ENCODE peak calls at places on chromosome 1, in four cellular contexts. Y is IMR-90, T is H1, P is GM12878. X is an unnamed sample.
A peak's percentile ranks its signal among the peaks of the same experiment; 100 is the strongest.

GRCh38 chr1:228798548-228798947 is 63.3 kb downstream of the RHOU start:
- DNase-seq in Y (no peak), T (no peak), P (no peak), X (no peak)

GRCh38 chr1:29349871-29350491 is 113.7 kb downstream of the PTPRU start:
- DNase-seq in Y (no peak), T (no peak), P (no peak), X (peak; percentile 92)

GRCh38 chr1:5908461-5909375 is 83.5 kb downstream of the NPHP4 start:
- DNase-seq in Y (no peak), T (no peak), P (no peak), X (no peak)

GRCh38 chr1:153946622-153947246 is at the start of gene DENND4B:
- DNase-seq in Y (peak; percentile 65), T (no peak), P (no peak), X (peak; percentile 92)

GRCh38 chr1:169890761-169891538 is 2.7 kb downstream of the SCYL3 start:
- DNase-seq in Y (no peak), T (no peak), P (peak; percentile 51), X (no peak)

GRCh38 chr1:89356658-89357400 is 7.0 kb upstream of the GBP6 start:
- DNase-seq in Y (peak; percentile 38), T (no peak), P (no peak), X (no peak)

GRCh38 chr1:210358511-210359148 is 29.9 kb downstream of the HHAT start:
- DNase-seq in Y (no peak), T (peak; percentile 15), P (no peak), X (no peak)

GRCh38 chr1:27778022-27778421 is 5.0 kb downstream of the STX12 start:
- DNase-seq in Y (no peak), T (no peak), P (no peak), X (no peak)

GRCh38 chr1:17060129-17060868 is 6.5 kb upstream of the SDHB start:
- DNase-seq in Y (no peak), T (no peak), P (no peak), X (no peak)

GRCh38 chr1:27383661-27384060 is 528 bp upstream of the CD164L2 start:
- DNase-seq in Y (no peak), T (no peak), P (no peak), X (no peak)

GRCh38 chr1:66729130-66729922 is 22.9 kb upstream of the DYNLT5 start:
- DNase-seq in Y (no peak), T (no peak), P (no peak), X (no peak)

GRCh38 chr1:77447669-77448068 is 165.8 kb downstream of the AK5 start:
- DNase-seq in Y (no peak), T (no peak), P (no peak), X (no peak)

GRCh38 chr1:53340660-53341520 is 13.0 kb upstream of the LRP8 start:
- DNase-seq in Y (no peak), T (no peak), P (no peak), X (no peak)

GRCh38 chr1:165284471-165284870 is 72.0 kb downstream of the LMX1A start:
- DNase-seq in Y (no peak), T (no peak), P (no peak), X (no peak)

GRCh38 chr1:150577557-150578277 is 1.7 kb downstream of the MCL1 start:
- DNase-seq in Y (peak; percentile 43), T (no peak), P (no peak), X (peak; percentile 24)

GRCh38 chr1:42876009-42876408 is 29.6 kb downstream of the ZNF691 start:
- DNase-seq in Y (no peak), T (no peak), P (no peak), X (no peak)

GRCh38 chr1:218499021-218499691 is 154.0 kb downstream of the TGFB2 start:
- DNase-seq in Y (peak; percentile 79), T (no peak), P (no peak), X (no peak)

GRCh38 chr1:25926731-25927496 is 20.7 kb upstream of the STMN1 start:
- DNase-seq in Y (no peak), T (no peak), P (no peak), X (peak; percentile 38)

GRCh38 chr1:235073968-235074334 is 54.7 kb downstream of the TOMM20 start:
- DNase-seq in Y (no peak), T (no peak), P (no peak), X (no peak)

GRCh38 chr1:235076504-235077162 is 52.0 kb downstream of the TOMM20 start:
- DNase-seq in Y (no peak), T (no peak), P (no peak), X (no peak)

GRCh38 chr1:235075955-235076308 is 52.7 kb downstream of the TOMM20 start:
- DNase-seq in Y (no peak), T (no peak), P (no peak), X (no peak)

GRCh38 chr1:235074335-235075120 is 54.1 kb downstream of the TOMM20 start:
- DNase-seq in Y (peak; percentile 92), T (no peak), P (no peak), X (no peak)

GRCh38 chr1:235075121-235075954 is 53.3 kb downstream of the TOMM20 start:
- DNase-seq in Y (peak; percentile 97), T (no peak), P (peak; percentile 98), X (peak; percentile 48)
- TF ChIP-seq CHD1 in Y (peak; percentile 86), T (no peak), P (no peak), X (peak; percentile 29)

GRCh38 chr1:160924791-160925651 is 29.6 kb downstream of the ITLN2 start:
- DNase-seq in Y (no peak), T (no peak), P (no peak), X (no peak)

DNA sequence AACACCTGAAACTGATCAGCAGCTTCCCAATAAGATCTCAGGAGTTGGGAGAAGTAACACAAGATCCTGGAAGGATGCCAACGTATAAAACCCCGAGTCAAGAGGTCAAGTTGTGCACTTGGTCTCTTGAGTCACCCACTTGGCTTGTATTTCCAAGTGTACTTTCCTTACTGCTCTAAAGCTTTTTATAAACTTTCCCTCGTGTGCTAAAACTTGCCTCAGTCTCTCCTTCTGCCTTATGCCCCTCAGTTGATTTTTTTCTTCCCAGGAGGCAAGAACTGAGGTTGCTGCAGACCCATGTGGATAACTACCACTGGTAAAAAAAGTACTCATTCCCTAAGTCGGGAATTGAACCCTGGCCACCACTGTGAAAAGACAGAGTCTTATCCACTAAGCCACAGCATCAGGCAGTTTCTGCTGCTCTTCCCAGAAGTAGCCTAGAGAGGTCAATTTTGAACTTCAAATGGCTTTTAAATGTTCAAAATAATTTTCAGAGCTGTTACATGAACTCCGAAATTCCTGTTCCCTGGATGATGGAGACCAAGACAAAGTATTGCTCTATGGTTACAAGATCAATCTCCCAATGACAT is 28.9 kb downstream of the ITLN2 start:
- DNase-seq in Y (peak; percentile 14), T (no peak), P (no peak), X (no peak)
- TF ChIP-seq CHD1 in Y (no peak), T (no peak), P (no peak), X (no peak)

DNA sequence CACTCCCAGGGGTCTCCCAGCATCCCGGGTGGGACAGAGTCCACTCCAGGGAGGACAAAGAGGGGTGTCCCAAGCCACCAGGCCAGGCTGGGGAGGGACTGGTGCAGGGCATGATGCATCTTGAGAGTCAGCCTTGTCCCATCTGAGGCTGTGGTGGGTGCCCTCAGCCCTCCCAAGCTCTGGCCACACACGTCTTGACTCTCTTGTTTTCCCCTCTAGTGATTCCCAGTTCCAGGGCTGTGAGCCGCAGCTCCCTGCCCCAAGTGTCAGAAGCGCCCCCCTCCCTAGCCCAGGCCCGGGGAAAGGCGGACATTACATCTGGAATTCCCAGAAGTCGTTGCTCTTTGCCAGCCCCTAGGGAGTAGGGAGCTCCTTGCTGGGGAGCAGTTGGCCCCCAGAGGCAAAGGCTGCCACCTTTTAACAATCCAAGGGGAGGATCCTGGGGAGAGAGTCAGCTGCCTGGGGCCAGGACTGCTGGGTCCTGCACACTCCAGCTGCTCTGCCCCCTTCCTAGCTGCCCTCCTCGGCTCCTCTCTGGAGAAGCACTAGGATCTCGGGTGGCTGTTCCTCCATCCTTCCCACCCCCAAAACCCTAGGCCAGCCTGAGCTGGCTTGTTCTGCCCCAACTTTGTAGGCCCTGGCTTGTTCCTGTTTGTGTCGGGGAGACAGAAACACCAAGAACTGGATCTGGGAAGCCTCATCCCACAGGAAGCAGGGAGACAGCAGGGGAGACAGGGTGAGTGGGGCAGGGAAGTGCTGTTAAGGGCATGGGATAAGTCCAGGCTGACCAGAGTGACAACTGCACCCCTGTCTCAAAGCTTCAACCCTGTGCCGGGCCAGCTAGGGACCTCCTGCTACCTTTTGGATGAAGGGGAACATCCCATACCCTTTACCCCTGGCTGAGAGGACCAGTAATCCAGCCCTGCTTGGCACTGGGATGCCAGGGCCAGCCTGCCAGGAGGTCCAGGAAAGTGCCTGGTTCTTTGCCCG is 3.2 kb upstream of the PTPN7 start:
- DNase-seq in Y (no peak), T (no peak), P (no peak), X (no peak)
- TF ChIP-seq CHD1 in Y (no peak), T (no peak), P (no peak), X (peak; percentile 35)

GRCh38 chr1:208090776-208091291 is 153.3 kb downstream of the PLXNA2 start:
- DNase-seq in Y (no peak), T (no peak), P (no peak), X (no peak)

GRCh38 chr1:208086116-208086515 is 158.1 kb downstream of the PLXNA2 start:
- DNase-seq in Y (peak; percentile 45), T (no peak), P (no peak), X (no peak)

GRCh38 chr1:208089971-208090755 is 154.0 kb downstream of the PLXNA2 start:
- DNase-seq in Y (peak; percentile 36), T (no peak), P (no peak), X (no peak)

GRCh38 chr1:208089151-208089550 is 155.0 kb downstream of the PLXNA2 start:
- DNase-seq in Y (no peak), T (no peak), P (no peak), X (no peak)

DNA sequence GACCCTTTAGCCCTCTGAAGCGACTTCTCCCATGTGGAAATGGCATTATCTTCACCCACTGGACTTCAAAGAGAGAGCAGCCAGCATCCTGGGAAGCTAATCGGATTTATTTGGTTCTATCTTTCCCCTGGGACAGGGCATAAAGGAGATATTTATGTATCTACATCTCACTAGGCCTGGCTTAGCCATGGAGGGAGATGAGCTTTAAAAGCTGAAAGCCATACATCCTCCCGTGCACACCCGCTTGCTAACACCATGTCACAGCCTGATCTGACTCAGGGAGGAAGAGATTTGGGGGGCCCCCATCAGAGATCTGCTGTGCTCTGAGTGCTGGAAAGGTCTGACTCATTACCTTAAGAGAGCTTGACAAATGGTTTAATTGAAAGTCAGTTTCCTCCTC is 155.9 kb downstream of the PLXNA2 start:
- DNase-seq in Y (no peak), T (no peak), P (no peak), X (no peak)
- TF ChIP-seq CHD1 in Y (no peak), T (no peak), P (no peak), X (no peak)

GRCh38 chr1:87337606-87338005 is 8.9 kb downstream of the LMO4 start:
- DNase-seq in Y (no peak), T (no peak), P (no peak), X (no peak)

GRCh38 chr1:87334351-87335174 is 5.9 kb downstream of the LMO4 start:
- DNase-seq in Y (peak; percentile 36), T (no peak), P (no peak), X (peak; percentile 48)

GRCh38 chr1:87333692-87334347 is 5.1 kb downstream of the LMO4 start:
- DNase-seq in Y (peak; percentile 36), T (no peak), P (no peak), X (no peak)

GRCh38 chr1:87335175-87335992 is 6.7 kb downstream of the LMO4 start:
- DNase-seq in Y (peak; percentile 35), T (no peak), P (no peak), X (peak; percentile 85)

DNA sequence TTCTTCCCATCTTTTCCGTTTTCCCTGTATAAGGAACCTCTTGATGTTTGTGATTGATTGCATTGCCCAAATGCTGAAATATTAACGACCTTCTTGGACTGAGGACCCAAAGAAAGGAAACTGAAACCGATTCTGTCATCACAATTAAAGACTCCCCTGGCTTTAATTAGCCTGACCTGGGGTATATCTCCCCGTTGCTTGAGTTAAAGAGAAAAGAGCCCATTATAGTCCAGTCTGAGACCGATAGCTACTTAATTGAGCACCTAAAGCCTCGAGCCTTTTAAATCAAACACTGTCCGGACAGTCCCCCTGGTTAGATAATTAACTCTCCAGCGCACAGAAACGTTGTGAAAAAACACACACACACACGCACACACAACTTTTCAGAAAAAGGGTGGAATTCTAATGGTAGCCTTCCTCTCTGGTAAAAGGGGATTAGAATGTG is 8.0 kb downstream of the LMO4 start:
- DNase-seq in Y (no peak), T (no peak), P (no peak), X (no peak)
- TF ChIP-seq CHD1 in Y (no peak), T (no peak), P (no peak), X (no peak)